ENCODE peak calls at places on chromosomes 2 and 18, in nine cellular contexts. K is CD8-positive, alpha-beta T cell; E is breast epithelium; D is mucosa of descending colon; V is AG04450; L is glutamatergic neuron; H is astrocyte of the spinal cord; T is MCF 10A; W is thoracic aorta. I is an unnamed sample.

GRCh38 chr2:191250400-191250799 is 5.2 kb downstream of the MYO1B start:
- DNase-seq in K (no peak), E (no peak), D (no peak), V (no peak), L (no peak), H (peak; percentile 37), T (peak; percentile 36), W (no peak), I (peak; percentile 44)

GRCh38 chr2:5540856-5541255 is 151.3 kb upstream of the SOX11 start:
- DNase-seq in K (no peak), E (no peak), D (no peak), V (no peak), L (no peak), H (no peak), T (no peak), W (no peak), I (no peak)

GRCh38 chr2:239311132-239312040 is 89.4 kb downstream of the HDAC4 start:
- DNase-seq in K (no peak), E (no peak), D (no peak), V (no peak), L (no peak), H (no peak), T (no peak), W (no peak), I (peak; percentile 30)

GRCh38 chr2:74778381-74779371 is 55.3 kb upstream of the HK2 start:
- DNase-seq in K (no peak), E (no peak), D (no peak), V (no peak), L (peak; percentile 57), H (no peak), T (no peak), W (no peak), I (peak; percentile 53)

GRCh38 chr18:49959176-49959575 is 145.8 kb upstream of the ACAA2 start:
- DNase-seq in K (no peak), E (no peak), D (no peak), V (no peak), L (no peak), H (no peak), T (no peak), W (no peak), I (no peak)

GRCh38 chr18:45541421-45541820 is 73.9 kb upstream of the SLC14A2 start:
- DNase-seq in K (no peak), E (no peak), D (no peak), V (no peak), L (no peak), H (no peak), T (no peak), W (no peak), I (no peak)

GRCh38 chr2:241894056-241894641 is 24.6 kb downstream of the RTP5 start:
- DNase-seq in K (no peak), E (peak; percentile 43), D (peak; percentile 15), V (no peak), L (no peak), H (no peak), T (peak; percentile 17), W (no peak), I (no peak)

GRCh38 chr2:182897137-182897536 is 30.7 kb upstream of the FRZB start:
- DNase-seq in K (no peak), E (no peak), D (no peak), V (peak; percentile 59), L (no peak), H (peak; percentile 73), T (no peak), W (no peak), I (peak; percentile 76)

GRCh38 chr18:36415606-36416005 is 118.1 kb downstream of the FHOD3 start:
- DNase-seq in K (no peak), E (no peak), D (no peak), V (no peak), L (no peak), H (no peak), T (no peak), W (no peak), I (no peak)

GRCh38 chr18:36419188-36419912 is 121.8 kb downstream of the FHOD3 start:
- DNase-seq in K (no peak), E (no peak), D (no peak), V (peak; percentile 30), L (no peak), H (no peak), T (no peak), W (no peak), I (peak; percentile 11)

GRCh38 chr18:36424741-36425142 is 127.2 kb downstream of the FHOD3 start:
- DNase-seq in K (no peak), E (no peak), D (no peak), V (no peak), L (no peak), H (no peak), T (no peak), W (no peak), I (no peak)

GRCh38 chr18:36420826-36421225 is 123.3 kb downstream of the FHOD3 start:
- DNase-seq in K (no peak), E (no peak), D (no peak), V (no peak), L (no peak), H (peak; percentile 12), T (no peak), W (no peak), I (no peak)

GRCh38 chr18:36419913-36420531 is 122.5 kb downstream of the FHOD3 start:
- DNase-seq in K (no peak), E (no peak), D (no peak), V (no peak), L (no peak), H (no peak), T (peak; percentile 77), W (no peak), I (no peak)
- TF ChIP-seq CTCF in K (no peak), E (no peak), D (no peak), V (peak; percentile 4), L (no peak), H (no peak), T (peak; percentile 15), W (no peak), I (no peak)

GRCh38 chr18:31101148-31102019 is 837 bp downstream of the DSC2 start:
- DNase-seq in K (no peak), E (peak; percentile 61), D (peak; percentile 88), V (no peak), L (peak; percentile 80), H (no peak), T (peak; percentile 53), W (no peak), I (no peak)
- TF ChIP-seq CTCF in K (no peak), E (no peak), D (no peak), V (no peak), L (no peak), H (no peak), T (no peak), W (no peak), I (no peak)

GRCh38 chr2:69012310-69013122 is 463 bp upstream of the ANTXR1 start:
- DNase-seq in K (peak; percentile 16), E (no peak), D (peak; percentile 70), V (peak; percentile 44), L (peak; percentile 76), H (peak; percentile 80), T (peak; percentile 64), W (no peak), I (peak; percentile 65)

GRCh38 chr2:69013123-69013836 is at the start of gene ANTXR1:
- DNase-seq in K (no peak), E (no peak), D (peak; percentile 40), V (peak; percentile 45), L (peak; percentile 71), H (peak; percentile 85), T (peak; percentile 83), W (no peak), I (peak; percentile 85)

GRCh38 chr2:69010437-69011194 is 2.4 kb upstream of the ANTXR1 start:
- DNase-seq in K (no peak), E (no peak), D (no peak), V (no peak), L (no peak), H (no peak), T (no peak), W (no peak), I (peak; percentile 28)

GRCh38 chr2:69013837-69014796 is 1.1 kb downstream of the ANTXR1 start:
- DNase-seq in K (no peak), E (no peak), D (no peak), V (no peak), L (no peak), H (peak; percentile 65), T (peak; percentile 35), W (no peak), I (peak; percentile 56)

DNA sequence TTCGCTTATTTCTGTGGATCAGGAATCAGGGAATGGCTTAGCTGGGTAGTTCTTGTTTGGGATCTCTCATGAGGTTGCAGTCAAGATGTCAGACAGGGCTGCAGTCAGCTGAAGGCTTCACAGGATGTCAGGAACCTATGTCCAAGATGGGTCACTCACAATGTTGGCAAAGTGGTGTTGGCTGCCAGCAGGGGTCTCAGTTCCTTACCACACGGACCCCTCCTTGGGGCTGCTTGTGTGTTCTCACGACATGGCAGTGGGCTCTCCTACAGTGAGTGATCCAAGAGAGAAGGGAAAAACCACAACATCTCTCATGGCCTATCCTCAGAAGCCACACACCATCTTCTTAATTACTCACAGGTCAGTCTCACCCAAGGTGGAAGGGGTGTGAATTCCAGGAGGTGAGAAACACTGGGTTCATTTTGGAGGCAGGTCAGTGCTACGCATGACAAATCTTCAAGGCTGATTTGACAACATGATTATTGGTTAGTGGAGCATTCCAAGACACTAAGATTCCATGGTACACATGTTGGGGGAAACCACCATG is 1.3 kb upstream of the ANTXR1 start:
- DNase-seq in K (no peak), E (no peak), D (no peak), V (no peak), L (peak; percentile 33), H (no peak), T (no peak), W (no peak), I (no peak)
- TF ChIP-seq CTCF in K (no peak), E (no peak), D (no peak), V (no peak), L (peak; percentile 17), H (no peak), T (no peak), W (no peak), I (no peak)

DNA sequence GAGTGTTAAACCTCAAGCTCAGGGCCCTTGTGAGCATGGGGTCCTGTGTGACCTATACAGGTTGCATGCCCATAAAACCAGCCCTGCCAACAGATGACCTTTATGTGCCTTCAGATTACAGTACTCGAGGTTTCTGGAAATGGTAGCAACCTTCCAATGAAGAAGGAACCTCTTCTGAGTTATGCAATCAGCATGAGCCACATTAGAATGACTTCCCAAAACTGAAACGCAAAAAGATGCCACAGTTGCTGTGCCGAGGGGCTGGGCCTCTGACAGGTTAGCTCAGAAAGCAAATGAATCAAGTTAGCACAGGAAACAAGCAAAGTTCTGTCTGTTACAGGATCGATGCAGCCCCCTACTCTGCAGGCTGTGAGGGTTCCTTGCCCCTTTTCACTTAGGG is 37.7 kb downstream of the TGFA start:
- DNase-seq in K (no peak), E (no peak), D (no peak), V (no peak), L (no peak), H (no peak), T (peak; percentile 37), W (no peak), I (no peak)
- TF ChIP-seq CTCF in K (no peak), E (no peak), D (no peak), V (no peak), L (no peak), H (no peak), T (no peak), W (no peak), I (no peak)